ENCODE peak calls at places on chromosome 20, in ten cellular contexts. One of them, this sample, is unnamed.

GRCh38 chr20:24678351-24679106 is 209.1 kb downstream of the SYNDIG1 start:
- DNase-seq in ovary: peak
- DNase-seq in fibroblast of lung: no peak
- DNase-seq in astrocyte of the spinal cord: no peak
- DNase-seq in K562: no peak
- DNase-seq in lower lobe of right lung: no peak
- DNase-seq in A549: no peak
- DNase-seq in right lobe of liver: no peak
- DNase-seq in GM23338: no peak
- DNase-seq in CD8-positive, alpha-beta T cell: no peak
- DNase-seq in this sample: peak

GRCh38 chr20:4999788-5000187 is 1.5 kb downstream of the SLC23A2 start:
- DNase-seq in ovary: no peak
- DNase-seq in GM23338: no peak
- DNase-seq in lower lobe of right lung: no peak
- DNase-seq in CD8-positive, alpha-beta T cell: no peak
- DNase-seq in right lobe of liver: no peak
- DNase-seq in astrocyte of the spinal cord: no peak
- DNase-seq in K562: no peak
- DNase-seq in fibroblast of lung: no peak
- DNase-seq in A549: no peak
- DNase-seq in this sample: no peak

GRCh38 chr20:54510546-54511129 is 35.2 kb downstream of the DOK5 start:
- DNase-seq in fibroblast of lung: peak
- DNase-seq in GM23338: peak
- DNase-seq in lower lobe of right lung: no peak
- DNase-seq in A549: no peak
- DNase-seq in CD8-positive, alpha-beta T cell: no peak
- DNase-seq in K562: no peak
- DNase-seq in astrocyte of the spinal cord: peak
- DNase-seq in ovary: no peak
- DNase-seq in right lobe of liver: no peak
- DNase-seq in this sample: no peak

GRCh38 chr20:62652051-62652893 is 10.0 kb downstream of the SLCO4A1 start:
- DNase-seq in ovary: peak
- DNase-seq in astrocyte of the spinal cord: peak
- DNase-seq in fibroblast of lung: peak
- DNase-seq in GM23338: peak
- DNase-seq in A549: peak
- DNase-seq in K562: peak
- DNase-seq in CD8-positive, alpha-beta T cell: peak
- DNase-seq in lower lobe of right lung: peak
- DNase-seq in right lobe of liver: peak
- DNase-seq in this sample: no peak

GRCh38 chr20:38723982-38724602 is at the start of gene SLC32A1:
- DNase-seq in A549: no peak
- DNase-seq in right lobe of liver: no peak
- DNase-seq in astrocyte of the spinal cord: no peak
- DNase-seq in fibroblast of lung: no peak
- DNase-seq in GM23338: peak
- DNase-seq in CD8-positive, alpha-beta T cell: no peak
- DNase-seq in ovary: no peak
- DNase-seq in K562: no peak
- DNase-seq in lower lobe of right lung: no peak
- DNase-seq in this sample: peak

GRCh38 chr20:46406986-46407670 is 713 bp upstream of the ELMO2 start:
- DNase-seq in A549: no peak
- DNase-seq in fibroblast of lung: no peak
- DNase-seq in K562: no peak
- DNase-seq in right lobe of liver: peak
- DNase-seq in GM23338: peak
- DNase-seq in ovary: peak
- DNase-seq in CD8-positive, alpha-beta T cell: peak
- DNase-seq in lower lobe of right lung: peak
- DNase-seq in astrocyte of the spinal cord: peak
- DNase-seq in this sample: peak

GRCh38 chr20:19129976-19130612 is 82.3 kb upstream of the SLC24A3 start:
- DNase-seq in CD8-positive, alpha-beta T cell: no peak
- DNase-seq in A549: no peak
- DNase-seq in lower lobe of right lung: no peak
- DNase-seq in K562: no peak
- DNase-seq in fibroblast of lung: no peak
- DNase-seq in GM23338: no peak
- DNase-seq in astrocyte of the spinal cord: no peak
- DNase-seq in ovary: no peak
- DNase-seq in right lobe of liver: no peak
- DNase-seq in this sample: no peak

GRCh38 chr20:57205625-57206219 is 60.7 kb downstream of the BMP7 start:
- DNase-seq in K562: no peak
- DNase-seq in astrocyte of the spinal cord: peak
- DNase-seq in fibroblast of lung: peak
- DNase-seq in right lobe of liver: no peak
- DNase-seq in A549: peak
- DNase-seq in CD8-positive, alpha-beta T cell: no peak
- DNase-seq in lower lobe of right lung: no peak
- DNase-seq in GM23338: no peak
- DNase-seq in ovary: no peak
- DNase-seq in this sample: no peak

GRCh38 chr20:42979720-42980119 is 210.0 kb downstream of the PTPRT start:
- DNase-seq in ovary: no peak
- DNase-seq in lower lobe of right lung: no peak
- DNase-seq in K562: no peak
- DNase-seq in A549: no peak
- DNase-seq in astrocyte of the spinal cord: no peak
- DNase-seq in CD8-positive, alpha-beta T cell: no peak
- DNase-seq in GM23338: no peak
- DNase-seq in right lobe of liver: no peak
- DNase-seq in fibroblast of lung: no peak
- DNase-seq in this sample: no peak

GRCh38 chr20:2006452-2007381 is 12.9 kb upstream of the PDYN start:
- DNase-seq in CD8-positive, alpha-beta T cell: no peak
- DNase-seq in K562: peak
- DNase-seq in fibroblast of lung: peak
- DNase-seq in astrocyte of the spinal cord: peak
- DNase-seq in GM23338: peak
- DNase-seq in right lobe of liver: no peak
- DNase-seq in ovary: no peak
- DNase-seq in lower lobe of right lung: no peak
- DNase-seq in A549: peak
- DNase-seq in this sample: peak

GRCh38 chr20:34983995-34984735 is 28.5 kb downstream of the MYH7B start:
- DNase-seq in K562: no peak
- DNase-seq in astrocyte of the spinal cord: no peak
- DNase-seq in GM23338: peak
- DNase-seq in fibroblast of lung: no peak
- DNase-seq in ovary: no peak
- DNase-seq in A549: no peak
- DNase-seq in right lobe of liver: peak
- DNase-seq in CD8-positive, alpha-beta T cell: no peak
- DNase-seq in lower lobe of right lung: no peak
- DNase-seq in this sample: no peak

GRCh38 chr20:34982270-34983088 is 26.8 kb downstream of the MYH7B start:
- DNase-seq in CD8-positive, alpha-beta T cell: no peak
- DNase-seq in A549: no peak
- DNase-seq in lower lobe of right lung: no peak
- DNase-seq in ovary: no peak
- DNase-seq in K562: no peak
- DNase-seq in astrocyte of the spinal cord: no peak
- DNase-seq in fibroblast of lung: no peak
- DNase-seq in GM23338: no peak
- DNase-seq in right lobe of liver: no peak
- DNase-seq in this sample: no peak

GRCh38 chr20:34984756-34985261 is 29.1 kb downstream of the MYH7B start:
- DNase-seq in K562: no peak
- DNase-seq in lower lobe of right lung: no peak
- DNase-seq in ovary: no peak
- DNase-seq in fibroblast of lung: no peak
- DNase-seq in GM23338: no peak
- DNase-seq in right lobe of liver: peak
- DNase-seq in CD8-positive, alpha-beta T cell: no peak
- DNase-seq in astrocyte of the spinal cord: no peak
- DNase-seq in A549: no peak
- DNase-seq in this sample: no peak

GRCh38 chr20:34985439-34986310 is 30.0 kb downstream of the MYH7B start:
- DNase-seq in CD8-positive, alpha-beta T cell: no peak
- DNase-seq in ovary: no peak
- DNase-seq in lower lobe of right lung: peak
- DNase-seq in A549: no peak
- DNase-seq in astrocyte of the spinal cord: no peak
- DNase-seq in right lobe of liver: peak
- DNase-seq in GM23338: no peak
- DNase-seq in fibroblast of lung: no peak
- DNase-seq in K562: no peak
- DNase-seq in this sample: no peak

GRCh38 chr20:34983089-34983820 is 27.6 kb downstream of the MYH7B start:
- DNase-seq in K562: no peak
- DNase-seq in fibroblast of lung: no peak
- DNase-seq in GM23338: no peak
- DNase-seq in lower lobe of right lung: no peak
- DNase-seq in right lobe of liver: peak
- DNase-seq in ovary: no peak
- DNase-seq in CD8-positive, alpha-beta T cell: no peak
- DNase-seq in A549: no peak
- DNase-seq in astrocyte of the spinal cord: no peak
- DNase-seq in this sample: no peak
- H3K4me3 ChIP-seq in K562: no peak
- H3K4me3 ChIP-seq in fibroblast of lung: no peak
- H3K4me3 ChIP-seq in GM23338: peak
- H3K4me3 ChIP-seq in lower lobe of right lung: no peak
- H3K4me3 ChIP-seq in right lobe of liver: no peak
- H3K4me3 ChIP-seq in ovary: no peak
- H3K4me3 ChIP-seq in CD8-positive, alpha-beta T cell: no peak
- H3K4me3 ChIP-seq in A549: no peak
- H3K4me3 ChIP-seq in astrocyte of the spinal cord: no peak
- H3K4me3 ChIP-seq in this sample: no peak

GRCh38 chr20:21640556-21640955 is 64.9 kb upstream of the PAX1 start:
- DNase-seq in astrocyte of the spinal cord: no peak
- DNase-seq in fibroblast of lung: no peak
- DNase-seq in ovary: no peak
- DNase-seq in lower lobe of right lung: no peak
- DNase-seq in K562: peak
- DNase-seq in CD8-positive, alpha-beta T cell: no peak
- DNase-seq in right lobe of liver: no peak
- DNase-seq in GM23338: peak
- DNase-seq in A549: peak
- DNase-seq in this sample: no peak
- TF ChIP-seq CTCF in astrocyte of the spinal cord: no peak
- TF ChIP-seq CTCF in fibroblast of lung: no peak
- TF ChIP-seq CTCF in ovary: no peak
- TF ChIP-seq CTCF in lower lobe of right lung: no peak
- TF ChIP-seq CTCF in K562: peak
- TF ChIP-seq CTCF in CD8-positive, alpha-beta T cell: no peak
- TF ChIP-seq CTCF in right lobe of liver: no peak
- TF ChIP-seq CTCF in GM23338: peak
- TF ChIP-seq CTCF in A549: no peak
- TF ChIP-seq CTCF in this sample: no peak

DNA sequence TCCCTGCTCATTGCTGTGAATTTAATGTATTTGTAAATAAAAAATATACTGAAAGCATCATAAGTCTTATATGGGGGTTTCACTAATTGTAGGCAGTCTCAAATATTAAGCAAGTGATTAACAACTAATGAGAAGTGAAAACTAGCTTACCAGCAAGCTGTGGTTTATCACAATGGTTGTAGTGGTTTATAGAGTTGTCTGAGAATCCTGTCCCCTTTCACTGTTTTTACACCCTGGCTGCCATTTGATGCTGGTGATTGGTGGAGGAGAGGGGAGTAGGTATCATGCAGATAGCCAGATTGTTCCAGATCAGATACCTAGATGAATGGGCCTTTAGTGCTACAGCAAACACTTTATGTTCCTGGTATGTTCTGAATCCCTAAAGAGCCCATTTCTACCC is 6.0 kb downstream of the MKKS start:
- DNase-seq in CD8-positive, alpha-beta T cell: no peak
- DNase-seq in right lobe of liver: no peak
- DNase-seq in ovary: no peak
- DNase-seq in astrocyte of the spinal cord: no peak
- DNase-seq in GM23338: no peak
- DNase-seq in A549: no peak
- DNase-seq in lower lobe of right lung: no peak
- DNase-seq in fibroblast of lung: no peak
- DNase-seq in K562: no peak
- DNase-seq in this sample: no peak
- H3K4me3 ChIP-seq in CD8-positive, alpha-beta T cell: no peak
- H3K4me3 ChIP-seq in right lobe of liver: no peak
- H3K4me3 ChIP-seq in ovary: no peak
- H3K4me3 ChIP-seq in astrocyte of the spinal cord: no peak
- H3K4me3 ChIP-seq in GM23338: no peak
- H3K4me3 ChIP-seq in A549: no peak
- H3K4me3 ChIP-seq in lower lobe of right lung: no peak
- H3K4me3 ChIP-seq in fibroblast of lung: no peak
- H3K4me3 ChIP-seq in K562: no peak
- H3K4me3 ChIP-seq in this sample: no peak

GRCh38 chr20:44461803-44462174 is 13.9 kb upstream of the TTPAL start:
- DNase-seq in GM23338: no peak
- DNase-seq in CD8-positive, alpha-beta T cell: no peak
- DNase-seq in A549: no peak
- DNase-seq in right lobe of liver: no peak
- DNase-seq in astrocyte of the spinal cord: no peak
- DNase-seq in lower lobe of right lung: no peak
- DNase-seq in ovary: no peak
- DNase-seq in K562: no peak
- DNase-seq in fibroblast of lung: no peak
- DNase-seq in this sample: no peak

GRCh38 chr20:44463466-44463865 is 12.2 kb upstream of the TTPAL start:
- DNase-seq in astrocyte of the spinal cord: no peak
- DNase-seq in ovary: no peak
- DNase-seq in GM23338: no peak
- DNase-seq in A549: no peak
- DNase-seq in right lobe of liver: no peak
- DNase-seq in K562: no peak
- DNase-seq in fibroblast of lung: no peak
- DNase-seq in CD8-positive, alpha-beta T cell: no peak
- DNase-seq in lower lobe of right lung: no peak
- DNase-seq in this sample: no peak

GRCh38 chr20:44461142-44461802 is 14.4 kb upstream of the TTPAL start:
- DNase-seq in K562: no peak
- DNase-seq in lower lobe of right lung: no peak
- DNase-seq in CD8-positive, alpha-beta T cell: no peak
- DNase-seq in GM23338: no peak
- DNase-seq in astrocyte of the spinal cord: no peak
- DNase-seq in A549: no peak
- DNase-seq in ovary: no peak
- DNase-seq in right lobe of liver: peak
- DNase-seq in fibroblast of lung: no peak
- DNase-seq in this sample: no peak

GRCh38 chr20:44464514-44464913 is 11.2 kb upstream of the TTPAL start:
- DNase-seq in fibroblast of lung: no peak
- DNase-seq in K562: no peak
- DNase-seq in astrocyte of the spinal cord: no peak
- DNase-seq in lower lobe of right lung: no peak
- DNase-seq in CD8-positive, alpha-beta T cell: no peak
- DNase-seq in GM23338: no peak
- DNase-seq in ovary: no peak
- DNase-seq in A549: no peak
- DNase-seq in right lobe of liver: no peak
- DNase-seq in this sample: no peak

DNA sequence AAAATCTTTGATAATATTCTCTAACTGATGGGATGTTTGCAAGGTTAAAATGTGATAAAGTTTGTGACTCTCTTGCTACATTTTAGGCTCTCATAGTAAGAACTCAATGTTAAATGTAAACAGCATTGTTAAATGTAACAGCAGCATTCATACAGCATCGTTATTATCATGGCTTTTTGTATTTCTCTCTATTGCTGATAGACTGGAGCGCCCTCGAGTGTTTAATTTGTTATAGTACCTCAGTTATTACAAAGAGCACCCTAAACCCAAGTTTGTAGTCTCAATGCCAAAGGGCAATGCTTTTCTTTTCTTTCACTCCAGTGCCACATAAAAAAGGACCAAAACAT is 14.9 kb upstream of the TTPAL start:
- DNase-seq in fibroblast of lung: peak
- DNase-seq in lower lobe of right lung: no peak
- DNase-seq in right lobe of liver: no peak
- DNase-seq in ovary: no peak
- DNase-seq in A549: peak
- DNase-seq in GM23338: peak
- DNase-seq in astrocyte of the spinal cord: peak
- DNase-seq in K562: peak
- DNase-seq in CD8-positive, alpha-beta T cell: no peak
- DNase-seq in this sample: peak
- TF ChIP-seq CTCF in fibroblast of lung: peak
- TF ChIP-seq CTCF in lower lobe of right lung: peak
- TF ChIP-seq CTCF in right lobe of liver: peak
- TF ChIP-seq CTCF in ovary: peak
- TF ChIP-seq CTCF in A549: peak
- TF ChIP-seq CTCF in GM23338: peak
- TF ChIP-seq CTCF in astrocyte of the spinal cord: peak
- TF ChIP-seq CTCF in K562: peak
- TF ChIP-seq CTCF in CD8-positive, alpha-beta T cell: peak
- TF ChIP-seq CTCF in this sample: peak